ENCODE peak calls at places on chromosomes 12 and 14, in four cellular contexts. K is OCI-LY7, P is heart right ventricle, Q is foreskin fibroblast. Z is an unnamed sample.

GRCh38 chr14:90693413-90693812 is 122.8 kb downstream of the TTC7B start:
- DNase-seq in K (no peak), Q (no peak), P (no peak), Z (no peak)

GRCh38 chr12:48956279-48957140 is 777 bp downstream of the ARF3 start:
- DNase-seq in P (peak), K (peak), Q (peak), Z (peak)

GRCh38 chr12:50166776-50167025 is 468 bp downstream of the CERS5 start:
- DNase-seq in K (no peak), P (no peak), Q (no peak), Z (no peak)

GRCh38 chr12:981176-981828 is 9.7 kb upstream of the ERC1 start:
- DNase-seq in K (no peak), P (no peak), Q (no peak), Z (no peak)

GRCh38 chr14:25680934-25681333 is 631.0 kb upstream of the STXBP6 start:
- DNase-seq in Q (no peak), P (no peak), K (no peak), Z (no peak)

GRCh38 chr14:102182190-102182589 is 42.5 kb downstream of the WDR20 start:
- DNase-seq in K (no peak), Q (peak), P (no peak), Z (no peak)

GRCh38 chr14:71387753-71388152 is 480.5 kb downstream of the PCNX1 start:
- DNase-seq in P (no peak), K (no peak), Q (no peak), Z (no peak)

GRCh38 chr12:2194060-2194459 is 141.3 kb downstream of the CACNA1C start:
- DNase-seq in P (no peak), K (no peak), Q (no peak), Z (no peak)

GRCh38 chr12:50934981-50935807 is 17.1 kb upstream of the HIGD1C start:
- DNase-seq in P (no peak), Q (peak), K (no peak), Z (no peak)

GRCh38 chr12:111842556-111843396 is 748 bp downstream of the MAPKAPK5 start:
- DNase-seq in P (no peak), K (no peak), Q (peak), Z (no peak)

GRCh38 chr12:94180558-94181296 is 32.4 kb downstream of the PLXNC1 start:
- DNase-seq in K (no peak), P (no peak), Q (no peak), Z (no peak)

GRCh38 chr12:26854028-26854387 is 21.0 kb upstream of the ITPR2 start:
- DNase-seq in K (no peak), Q (no peak), P (no peak), Z (no peak)

GRCh38 chr14:23577004-23577681 is 1.4 kb downstream of the JPH4 start:
- DNase-seq in P (no peak), Q (no peak), K (no peak), Z (peak)

DNA sequence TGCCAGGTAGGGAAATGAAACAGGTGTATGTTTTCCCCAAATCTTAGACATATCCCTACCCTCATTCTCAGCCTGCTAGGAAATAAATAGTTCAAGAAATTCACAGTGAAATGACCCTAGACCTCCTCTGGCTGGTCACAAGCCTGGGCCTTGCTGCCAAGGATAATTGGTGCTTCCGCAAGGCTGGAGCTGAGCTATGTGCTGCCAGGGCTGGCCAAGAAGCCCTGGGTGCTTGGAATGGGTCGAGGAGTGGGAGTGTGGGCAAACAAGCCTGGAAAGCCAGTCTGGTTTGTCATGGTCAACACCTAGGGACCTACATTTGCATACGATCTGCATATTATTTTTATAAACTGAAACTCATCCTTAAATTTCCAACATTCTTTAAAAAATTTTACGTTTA is 31.3 kb upstream of the SLC10A1 start:
- DNase-seq in P (no peak), K (no peak), Q (no peak), Z (no peak)
- TF ChIP-seq CTCF in P (no peak), K (no peak), Q (no peak), Z (no peak)

GRCh38 chr14:52412426-52412825 is 98.3 kb downstream of the PTGER2 start:
- DNase-seq in Q (no peak), P (no peak), K (no peak), Z (no peak)

GRCh38 chr14:52413729-52414453 is 99.8 kb downstream of the PTGER2 start:
- DNase-seq in K (no peak), Q (peak), P (no peak), Z (no peak)

GRCh38 chr14:52422650-52423356 is 108.7 kb downstream of the PTGER2 start:
- DNase-seq in Q (peak), P (no peak), K (no peak), Z (no peak)

GRCh38 chr14:52417139-52417538 is 103.0 kb downstream of the PTGER2 start:
- DNase-seq in Q (no peak), K (no peak), P (no peak), Z (no peak)
- TF ChIP-seq CTCF in Q (no peak), K (no peak), P (no peak), Z (no peak)

DNA sequence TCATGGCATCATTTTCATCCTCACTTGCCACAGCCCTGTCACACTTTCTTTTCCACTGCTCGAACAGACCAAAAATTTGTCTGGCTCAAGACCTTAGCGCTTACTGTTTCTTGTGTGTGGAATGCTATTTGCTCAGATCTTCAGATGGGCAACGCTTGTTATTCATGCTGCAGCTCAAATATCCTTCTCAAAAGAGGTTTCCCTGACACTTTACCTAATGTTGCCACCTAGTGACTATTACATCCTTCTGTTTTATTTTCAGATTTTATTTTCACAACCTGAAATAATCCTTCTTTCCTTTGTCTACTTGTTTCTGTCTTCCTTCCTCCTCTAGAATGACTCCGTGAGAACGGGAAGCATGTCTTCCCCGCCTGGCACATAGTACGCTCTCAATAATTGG is 5.6 kb downstream of the FBXO33 start:
- DNase-seq in K (peak), P (no peak), Q (peak), Z (no peak)
- TF ChIP-seq CTCF in K (peak), P (peak), Q (peak), Z (no peak)

GRCh38 chr14:99445916-99446315 is 34.7 kb downstream of the SETD3 start:
- DNase-seq in K (no peak), Q (no peak), P (no peak), Z (no peak)

GRCh38 chr14:99441918-99442317 is 38.7 kb downstream of the SETD3 start:
- DNase-seq in K (no peak), P (no peak), Q (no peak), Z (no peak)

GRCh38 chr14:99437706-99438105 is 43.0 kb downstream of the SETD3 start:
- DNase-seq in K (no peak), Q (no peak), P (no peak), Z (no peak)

GRCh38 chr14:99440278-99440677 is 40.4 kb downstream of the SETD3 start:
- DNase-seq in P (no peak), Q (no peak), K (no peak), Z (no peak)

DNA sequence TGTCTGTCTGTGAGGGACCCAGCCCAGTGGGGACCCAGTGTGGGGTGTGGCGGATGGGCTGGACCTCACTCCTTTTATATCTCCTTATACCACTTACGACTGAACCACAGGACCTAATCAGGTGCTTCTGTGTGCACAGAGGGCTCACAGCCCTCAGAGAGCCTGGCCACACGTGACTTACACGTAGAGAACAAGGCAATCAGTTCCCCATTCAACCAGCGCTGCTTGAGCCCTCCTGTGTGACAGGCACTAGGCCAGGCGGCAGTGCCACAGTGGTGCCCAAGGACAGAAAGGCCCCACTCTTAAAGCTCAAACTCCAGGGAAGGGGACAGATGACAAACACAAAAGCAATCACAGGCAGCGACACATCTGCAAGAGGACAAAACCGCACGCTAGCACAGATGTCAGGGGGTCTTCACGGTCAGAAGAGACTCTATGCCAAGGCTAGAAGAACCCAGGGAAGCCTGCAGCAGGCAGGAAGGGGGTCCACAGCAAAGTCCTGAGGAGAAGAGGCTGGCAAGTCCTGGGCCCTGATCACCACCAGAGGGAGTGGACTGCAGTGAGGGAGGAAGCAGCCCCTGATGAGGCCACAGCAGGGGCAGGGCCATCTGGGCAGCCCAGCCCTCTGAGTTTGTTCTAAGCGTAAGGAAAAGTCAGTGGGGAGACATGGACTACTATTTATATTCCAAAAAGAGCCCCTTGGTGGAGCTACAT is 39.3 kb downstream of the SETD3 start:
- DNase-seq in P (no peak), K (no peak), Q (no peak), Z (peak)
- TF ChIP-seq CTCF in P (peak), K (no peak), Q (peak), Z (peak)

DNA sequence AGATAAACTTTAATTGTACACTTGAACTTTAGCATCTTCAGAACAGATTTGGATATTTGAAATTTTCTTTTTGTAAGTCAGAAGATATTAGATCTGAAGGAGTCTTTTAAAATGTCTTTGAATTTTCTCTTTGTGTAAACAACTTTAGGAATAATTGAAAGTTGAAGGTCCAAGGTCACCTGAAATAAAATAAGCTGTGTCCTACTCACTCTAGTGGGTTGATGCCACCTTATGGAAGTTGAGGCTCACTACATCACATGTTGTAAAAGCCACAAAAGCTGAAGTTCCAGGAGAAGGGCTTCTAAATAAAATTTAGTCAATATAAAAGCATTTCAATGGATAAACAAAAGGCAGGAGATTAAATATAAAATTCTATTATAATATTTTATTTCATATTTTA is 122.0 kb upstream of the ATXN7L3B start:
- DNase-seq in K (peak), Q (peak), P (no peak), Z (no peak)
- TF ChIP-seq CTCF in K (peak), Q (peak), P (peak), Z (peak)

DNA sequence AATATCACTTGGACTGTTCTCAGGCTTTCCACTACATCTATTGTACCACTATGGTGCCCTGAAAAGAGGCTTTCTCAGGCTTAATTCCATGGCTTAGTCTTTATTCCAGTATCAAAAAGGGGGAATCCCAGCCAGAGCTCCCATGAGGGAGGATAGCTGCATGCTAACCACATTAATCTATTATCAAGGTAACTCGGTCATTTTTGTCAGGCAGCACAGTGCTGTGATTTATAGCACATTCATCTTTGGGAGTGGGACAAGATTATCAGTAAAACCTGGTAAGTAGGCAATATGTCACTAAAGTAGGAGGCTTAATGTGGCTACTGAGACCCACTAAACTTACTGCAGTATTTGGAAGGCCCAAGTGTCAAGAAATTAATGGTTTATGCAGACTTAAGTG is 58.9 kb downstream of the DAD1 start:
- DNase-seq in Q (no peak), P (no peak), K (no peak), Z (no peak)
- TF ChIP-seq CTCF in Q (no peak), P (no peak), K (no peak), Z (no peak)

GRCh38 chr14:104680056-104680805 is 9.2 kb upstream of the INF2 start:
- DNase-seq in P (no peak), K (no peak), Q (peak), Z (no peak)

GRCh38 chr14:104678901-104679705 is 10.3 kb upstream of the INF2 start:
- DNase-seq in Q (no peak), K (no peak), P (no peak), Z (no peak)

GRCh38 chr14:104681689-104682074 is 7.7 kb upstream of the INF2 start:
- DNase-seq in Q (peak), P (peak), K (no peak), Z (peak)

GRCh38 chr14:104682107-104682593 is 7.3 kb upstream of the INF2 start:
- DNase-seq in Q (no peak), P (no peak), K (no peak), Z (no peak)

DNA sequence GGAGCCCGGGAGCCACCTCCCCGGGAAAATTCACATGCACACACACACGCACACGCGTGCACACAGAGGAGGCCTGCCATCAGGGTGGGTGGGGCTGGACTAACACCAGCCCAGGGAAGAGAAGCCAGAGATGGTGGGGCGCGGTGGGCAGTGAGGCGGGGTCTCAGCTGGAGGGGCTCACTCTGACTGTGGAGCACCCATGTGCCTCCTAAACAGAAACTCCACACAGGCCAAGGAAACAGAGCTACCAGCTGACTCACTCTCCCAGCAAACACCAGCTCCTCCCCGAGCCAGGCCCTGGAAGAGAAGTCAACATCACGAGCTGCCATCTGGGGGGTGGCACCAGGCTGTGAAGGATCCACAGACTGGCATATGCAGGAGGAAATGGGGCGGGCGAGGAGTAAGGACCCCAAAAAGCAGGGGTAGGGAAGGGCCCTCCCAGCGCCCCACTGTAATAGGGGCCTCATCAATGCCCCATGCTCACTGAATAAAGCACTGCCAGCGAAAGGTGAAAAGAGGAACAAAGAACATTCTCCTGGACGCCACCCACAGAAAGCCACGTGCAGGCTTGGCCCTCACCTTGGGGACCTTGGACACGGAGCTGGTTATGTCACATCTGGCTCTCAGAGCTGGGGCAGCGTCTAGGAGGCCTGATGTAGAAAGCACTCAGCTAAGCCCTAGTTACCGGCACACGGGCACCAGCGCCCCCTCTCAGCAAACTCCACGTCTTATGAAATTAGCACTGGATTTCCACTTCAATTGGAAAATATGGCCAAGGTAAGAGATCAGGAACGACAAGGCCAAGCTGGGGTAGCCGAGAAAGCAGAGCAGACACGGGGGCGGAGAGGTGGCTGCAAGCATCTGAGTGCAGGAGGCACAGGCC is 8.4 kb upstream of the INF2 start:
- DNase-seq in Q (peak), P (no peak), K (peak), Z (no peak)
- TF ChIP-seq CTCF in Q (peak), P (no peak), K (peak), Z (no peak)

GRCh38 chr14:28142400-28143015 is 624.1 kb upstream of the FOXG1 start:
- DNase-seq in K (no peak), P (no peak), Q (no peak), Z (no peak)
- TF ChIP-seq CTCF in K (no peak), P (no peak), Q (no peak), Z (peak)